ENCODE peak calls at places on chromosomes 1 and 21, in nine cellular contexts. B is psoas muscle; K is stimulated activated CD4-positive, alpha-beta T cell treated with anti-CD3 and anti-CD28 coated beads, Interleukin-2, amount 100 ng/mL, for 48 hours; E is stimulated activated effector memory CD8-positive, alpha-beta T cell treated with anti-CD3 and anti-CD28 coated beads, Interleukin-12 subunit alpha, Interleukin-12 subunit beta, amount 100 ng/mL, for 72 hours; Q is T47D; X is T follicular helper cell; N is activated T-helper 1 cell treated with anti-CD3 and anti-CD28 coated beads, Interleukin-2, amount 50 U/mL, for 16 hours; L is amniotic stem cell; H is AG09309. Z is an unnamed sample.

GRCh38 chr1:64584479-64584878 is 114.5 kb downstream of the CACHD1 start:
- DNase-seq in B (no peak), K (no peak), E (no peak), Q (peak), X (no peak), N (no peak), L (no peak), H (no peak), Z (no peak)

GRCh38 chr1:50270926-50271325 is 152.3 kb downstream of the DMRTA2 start:
- DNase-seq in B (no peak), K (no peak), E (no peak), Q (no peak), X (no peak), N (no peak), L (no peak), H (no peak), Z (no peak)

GRCh38 chr1:17791055-17791390 is 35.9 kb downstream of the ACTL8 start:
- DNase-seq in B (no peak), K (no peak), E (no peak), Q (no peak), X (no peak), N (no peak), L (no peak), H (no peak), Z (no peak)

GRCh38 chr1:112325504-112325903 is 70.5 kb upstream of the CTTNBP2NL start:
- DNase-seq in B (peak), K (no peak), E (no peak), Q (no peak), X (no peak), N (no peak), L (no peak), H (no peak), Z (no peak)

GRCh38 chr21:27246741-27247140 is 279.9 kb upstream of the ADAMTS5 start:
- DNase-seq in B (no peak), K (no peak), E (no peak), Q (no peak), X (no peak), N (no peak), L (no peak), H (no peak), Z (peak)

GRCh38 chr1:93374334-93375106 is 28.8 kb downstream of the DR1 start:
- DNase-seq in B (no peak), K (no peak), E (no peak), Q (no peak), X (no peak), N (no peak), L (no peak), H (no peak), Z (no peak)

GRCh38 chr1:242842094-242842493 is 317.6 kb upstream of the PLD5 start:
- DNase-seq in B (no peak), K (no peak), E (no peak), Q (no peak), X (no peak), N (no peak), L (no peak), H (no peak), Z (no peak)

GRCh38 chr1:8077120-8077573 is 51.0 kb upstream of the ERRFI1 start:
- DNase-seq in B (peak), K (no peak), E (no peak), Q (peak), X (no peak), N (no peak), L (peak), H (peak), Z (peak)

GRCh38 chr1:19067912-19068638 is 111.6 kb upstream of the IFFO2 start:
- DNase-seq in B (no peak), K (no peak), E (no peak), Q (no peak), X (no peak), N (no peak), L (no peak), H (no peak), Z (no peak)

GRCh38 chr1:46315669-46316403 is 12.3 kb downstream of the UQCRH start:
- DNase-seq in B (no peak), K (no peak), E (no peak), Q (no peak), X (no peak), N (no peak), L (no peak), H (no peak), Z (peak)

GRCh38 chr21:34904526-34905298 is 144.4 kb downstream of the RUNX1 start:
- DNase-seq in B (no peak), K (no peak), E (no peak), Q (no peak), X (no peak), N (no peak), L (no peak), H (no peak), Z (no peak)

GRCh38 chr1:193115629-193116227 is 6.1 kb upstream of the CDC73 start:
- DNase-seq in B (no peak), K (no peak), E (no peak), Q (no peak), X (no peak), N (no peak), L (peak), H (peak), Z (peak)

GRCh38 chr1:202571719-202572339 is 138.4 kb downstream of the SYT2 start:
- DNase-seq in B (no peak), K (peak), E (no peak), Q (peak), X (no peak), N (no peak), L (peak), H (no peak), Z (no peak)

GRCh38 chr1:47708658-47709301 is 270.9 kb downstream of the FOXD2 start:
- DNase-seq in B (no peak), K (no peak), E (no peak), Q (no peak), X (no peak), N (no peak), L (no peak), H (no peak), Z (no peak)

GRCh38 chr1:217029311-217030157 is 306.3 kb upstream of the ESRRG start:
- DNase-seq in B (no peak), K (no peak), E (no peak), Q (peak), X (no peak), N (no peak), L (peak), H (peak), Z (peak)

GRCh38 chr1:106465666-106466065 is 590.8 kb upstream of the PRMT6 start:
- DNase-seq in B (no peak), K (no peak), E (no peak), Q (no peak), X (no peak), N (no peak), L (peak), H (no peak), Z (no peak)

GRCh38 chr1:234435620-234436019 is 43.4 kb downstream of the TARBP1 start:
- DNase-seq in B (no peak), K (no peak), E (no peak), Q (no peak), X (no peak), N (no peak), L (no peak), H (no peak), Z (no peak)

GRCh38 chr1:153655333-153655732 is 3.2 kb upstream of the SNAPIN start:
- DNase-seq in B (no peak), K (no peak), E (no peak), Q (no peak), X (no peak), N (no peak), L (no peak), H (no peak), Z (no peak)

GRCh38 chr1:199742547-199742946 is 285.0 kb upstream of the NR5A2 start:
- DNase-seq in B (no peak), K (no peak), E (no peak), Q (no peak), X (no peak), N (no peak), L (peak), H (peak), Z (peak)

GRCh38 chr21:45643021-45643980 is at the start of gene PCBP3:
- DNase-seq in B (peak), K (peak), E (peak), Q (peak), X (peak), N (peak), L (peak), H (peak), Z (peak)

GRCh38 chr1:226722240-226722900 is 16.7 kb downstream of the ITPKB start:
- DNase-seq in B (no peak), K (no peak), E (no peak), Q (no peak), X (no peak), N (no peak), L (no peak), H (no peak), Z (no peak)

GRCh38 chr1:222105393-222105737 is 363.5 kb upstream of the DUSP10 start:
- DNase-seq in B (no peak), K (no peak), E (no peak), Q (peak), X (no peak), N (no peak), L (no peak), H (no peak), Z (no peak)

GRCh38 chr1:115828101-115829022 is 12.6 kb downstream of the NHLH2 start:
- DNase-seq in B (no peak), K (no peak), E (no peak), Q (no peak), X (no peak), N (no peak), L (no peak), H (no peak), Z (no peak)

GRCh38 chr1:113875714-113876113 is 4.2 kb upstream of the PTPN22 start:
- DNase-seq in B (no peak), K (no peak), E (no peak), Q (no peak), X (no peak), N (no peak), L (no peak), H (no peak), Z (no peak)

GRCh38 chr1:71967670-71968069 is 314.7 kb downstream of the NEGR1 start:
- DNase-seq in B (no peak), K (no peak), E (no peak), Q (no peak), X (no peak), N (no peak), L (no peak), H (no peak), Z (no peak)

GRCh38 chr1:67597336-67597735 is 87.7 kb upstream of the GADD45A start:
- DNase-seq in B (no peak), K (no peak), E (no peak), Q (no peak), X (no peak), N (no peak), L (no peak), H (no peak), Z (no peak)

GRCh38 chr21:42846221-42846620 is 33.1 kb downstream of the WDR4 start:
- DNase-seq in B (no peak), K (no peak), E (no peak), Q (no peak), X (no peak), N (no peak), L (no peak), H (no peak), Z (no peak)

GRCh38 chr1:47893412-47893811 is 103.8 kb downstream of the TRABD2B start:
- DNase-seq in B (no peak), K (no peak), E (no peak), Q (no peak), X (no peak), N (no peak), L (no peak), H (no peak), Z (no peak)

GRCh38 chr1:197021716-197022115 is 44.4 kb downstream of the CFHR5 start:
- DNase-seq in B (no peak), K (no peak), E (no peak), Q (no peak), X (no peak), N (no peak), L (no peak), H (no peak), Z (no peak)

GRCh38 chr1:17605582-17606344 is 66.3 kb downstream of the ARHGEF10L start:
- DNase-seq in B (no peak), K (no peak), E (no peak), Q (no peak), X (no peak), N (no peak), L (no peak), H (no peak), Z (peak)

GRCh38 chr1:115063238-115063901 is 25.9 kb downstream of the TSPAN2 start:
- DNase-seq in B (no peak), K (no peak), E (no peak), Q (no peak), X (peak), N (no peak), L (no peak), H (no peak), Z (no peak)

GRCh38 chr21:45222001-45222400 is 65.7 kb downstream of the POFUT2 start:
- DNase-seq in B (no peak), K (no peak), E (no peak), Q (no peak), X (no peak), N (no peak), L (no peak), H (no peak), Z (no peak)

GRCh38 chr1:26408604-26409003 is 2.0 kb upstream of the LIN28A start:
- DNase-seq in B (peak), K (peak), E (peak), Q (peak), X (peak), N (peak), L (peak), H (no peak), Z (peak)

GRCh38 chr1:157652859-157653493 is 47.6 kb downstream of the FCRL3 start:
- DNase-seq in B (no peak), K (no peak), E (no peak), Q (no peak), X (no peak), N (no peak), L (no peak), H (no peak), Z (no peak)

GRCh38 chr1:243505986-243506689 is 250.3 kb downstream of the SDCCAG8 start:
- DNase-seq in B (peak), K (no peak), E (no peak), Q (peak), X (no peak), N (no peak), L (no peak), H (no peak), Z (no peak)

GRCh38 chr21:7953058-7953457 is 2568.3 kb upstream of the TPTE start:
- DNase-seq in B (no peak), K (no peak), E (no peak), Q (no peak), X (no peak), N (no peak), L (no peak), H (no peak), Z (no peak)

GRCh38 chr1:59596432-59596831 is 218.3 kb upstream of the HOOK1 start:
- DNase-seq in B (no peak), K (no peak), E (no peak), Q (no peak), X (no peak), N (no peak), L (no peak), H (peak), Z (peak)

GRCh38 chr1:87805661-87806376 is 477.1 kb downstream of the LMO4 start:
- DNase-seq in B (no peak), K (no peak), E (no peak), Q (no peak), X (no peak), N (no peak), L (no peak), H (peak), Z (no peak)

GRCh38 chr1:101960164-101960563 is 36.6 kb downstream of the OLFM3 start:
- DNase-seq in B (no peak), K (no peak), E (no peak), Q (no peak), X (no peak), N (no peak), L (no peak), H (no peak), Z (no peak)